ENCODE peak calls at places on chromosomes 12 and 14, in eight cellular contexts. D is CD8-positive, alpha-beta memory T cell; R is HL-60; P is activated CD4-positive, alpha-beta T cell treated with anti-CD3 and anti-CD28 coated beads, Interleukin-2, amount 50 U/mL, for 1 hour; W is T-helper 2 cell; A is HT1080; H is heart right ventricle; Y is upper lobe of left lung. K is an unnamed sample.

GRCh38 chr12:131041216-131041967 is 87.7 kb downstream of the ADGRD1 start:
- DNase-seq in A (no peak), P (no peak), Y (no peak), H (no peak), D (no peak), W (no peak), R (no peak), K (no peak)

GRCh38 chr12:126742326-126742725 is 1524.6 kb upstream of the TMEM132C start:
- DNase-seq in W (no peak), H (no peak), A (no peak), D (no peak), P (no peak), R (no peak), Y (no peak), K (no peak)

GRCh38 chr12:52399756-52400155 is 6.4 kb downstream of the KRT82 start:
- DNase-seq in D (no peak), P (no peak), A (no peak), R (no peak), Y (no peak), W (no peak), H (no peak), K (no peak)

GRCh38 chr12:14841761-14842160 is 1.6 kb downstream of the ART4 start:
- DNase-seq in Y (peak; percentile 48), A (peak; percentile 51), W (no peak), P (no peak), H (peak; percentile 71), D (no peak), R (no peak), K (no peak)

GRCh38 chr12:94618995-94619695 is 31.2 kb downstream of the TMCC3 start:
- DNase-seq in P (no peak), D (no peak), Y (no peak), R (no peak), W (no peak), A (peak; percentile 98), H (no peak), K (no peak)

GRCh38 chr12:71057330-71057729 is 100.5 kb downstream of the TSPAN8 start:
- DNase-seq in D (no peak), H (no peak), P (no peak), R (no peak), A (no peak), W (no peak), Y (no peak), K (no peak)

GRCh38 chr12:91100901-91101300 is 10.4 kb downstream of the LUM start:
- DNase-seq in P (no peak), R (no peak), H (no peak), A (no peak), D (no peak), W (no peak), Y (no peak), K (no peak)

GRCh38 chr12:41264281-41264680 is 76.2 kb downstream of the PDZRN4 start:
- DNase-seq in H (no peak), W (no peak), D (no peak), A (no peak), Y (no peak), P (no peak), R (no peak), K (peak; percentile 2)

GRCh38 chr14:104609666-104610065 is 5.1 kb upstream of the TMEM179 start:
- DNase-seq in R (no peak), D (no peak), Y (no peak), P (no peak), A (no peak), W (no peak), H (no peak), K (no peak)

K was measured in GF-D8.